ENCODE peak calls at places on chromosomes 7 and 10, in six cellular contexts. One of them, this sample, is unnamed.

GRCh38 chr10:75932921-75933320 is 501.5 kb downstream of the LRMDA start:
- DNase-seq in A549: no peak
- DNase-seq in K562: no peak
- DNase-seq in endothelial cell of umbilical vein: no peak
- DNase-seq in GM12878: peak; percentile 3
- DNase-seq in HepG2: no peak
- DNase-seq in this sample: peak; percentile 65

GRCh38 chr7:93365341-93365740 is 133.2 kb downstream of the VPS50 start:
- DNase-seq in A549: no peak
- DNase-seq in K562: no peak
- DNase-seq in endothelial cell of umbilical vein: no peak
- DNase-seq in GM12878: no peak
- DNase-seq in HepG2: no peak
- DNase-seq in this sample: no peak

GRCh38 chr10:97498841-97499560 is at the start of gene UBTD1:
- DNase-seq in A549: peak; percentile 27
- DNase-seq in K562: peak; percentile 17
- DNase-seq in endothelial cell of umbilical vein: peak; percentile 66
- DNase-seq in GM12878: no peak
- DNase-seq in HepG2: peak; percentile 19
- DNase-seq in this sample: peak; percentile 79

GRCh38 chr10:44389150-44389549 is 4.3 kb upstream of the CXCL12 start:
- DNase-seq in A549: no peak
- DNase-seq in K562: no peak
- DNase-seq in endothelial cell of umbilical vein: no peak
- DNase-seq in GM12878: no peak
- DNase-seq in HepG2: no peak
- DNase-seq in this sample: no peak

GRCh38 chr7:135224027-135224426 is 9.6 kb upstream of the STRA8 start:
- DNase-seq in A549: no peak
- DNase-seq in K562: no peak
- DNase-seq in endothelial cell of umbilical vein: no peak
- DNase-seq in GM12878: no peak
- DNase-seq in HepG2: no peak
- DNase-seq in this sample: peak; percentile 45

GRCh38 chr10:59358576-59358975 is 3.8 kb downstream of the FAM13C start:
- DNase-seq in A549: no peak
- DNase-seq in K562: no peak
- DNase-seq in endothelial cell of umbilical vein: no peak
- DNase-seq in GM12878: no peak
- DNase-seq in HepG2: no peak
- DNase-seq in this sample: no peak

GRCh38 chr10:6473901-6474370 is 106.1 kb downstream of the PRKCQ start:
- DNase-seq in A549: no peak
- DNase-seq in K562: peak; percentile 21
- DNase-seq in endothelial cell of umbilical vein: no peak
- DNase-seq in GM12878: peak; percentile 11
- DNase-seq in HepG2: no peak
- DNase-seq in this sample: peak; percentile 82

GRCh38 chr10:48473704-48474103 is 131.2 kb downstream of the ARHGAP22 start:
- DNase-seq in A549: no peak
- DNase-seq in K562: no peak
- DNase-seq in endothelial cell of umbilical vein: no peak
- DNase-seq in GM12878: no peak
- DNase-seq in HepG2: no peak
- DNase-seq in this sample: no peak

GRCh38 chr10:132654121-132654571 is 116.6 kb downstream of the INPP5A start:
- DNase-seq in A549: no peak
- DNase-seq in K562: no peak
- DNase-seq in endothelial cell of umbilical vein: no peak
- DNase-seq in GM12878: no peak
- DNase-seq in HepG2: no peak
- DNase-seq in this sample: no peak

GRCh38 chr7:149783386-149784250 is 10.2 kb upstream of the ZNF467 start:
- DNase-seq in A549: no peak
- DNase-seq in K562: no peak
- DNase-seq in endothelial cell of umbilical vein: no peak
- DNase-seq in GM12878: no peak
- DNase-seq in HepG2: no peak
- DNase-seq in this sample: no peak

GRCh38 chr7:1377111-1377909 is 82.0 kb downstream of the MICALL2 start:
- DNase-seq in A549: no peak
- DNase-seq in K562: no peak
- DNase-seq in endothelial cell of umbilical vein: no peak
- DNase-seq in GM12878: no peak
- DNase-seq in HepG2: no peak
- DNase-seq in this sample: peak; percentile 62

GRCh38 chr7:42736931-42737330 is 174.9 kb downstream of the C7orf25 start:
- DNase-seq in A549: peak; percentile 14
- DNase-seq in K562: peak; percentile 16
- DNase-seq in endothelial cell of umbilical vein: no peak
- DNase-seq in GM12878: no peak
- DNase-seq in HepG2: no peak
- DNase-seq in this sample: no peak

GRCh38 chr10:33065111-33065510 is 107.1 kb upstream of the ITGB1 start:
- DNase-seq in A549: no peak
- DNase-seq in K562: no peak
- DNase-seq in endothelial cell of umbilical vein: no peak
- DNase-seq in GM12878: no peak
- DNase-seq in HepG2: no peak
- DNase-seq in this sample: no peak

GRCh38 chr7:44086627-44087026 is 4.3 kb upstream of the POLM start:
- DNase-seq in A549: no peak
- DNase-seq in K562: no peak
- DNase-seq in endothelial cell of umbilical vein: no peak
- DNase-seq in GM12878: no peak
- DNase-seq in HepG2: no peak
- DNase-seq in this sample: no peak

GRCh38 chr7:32594965-32595364 is 99.7 kb downstream of the AVL9 start:
- DNase-seq in A549: no peak
- DNase-seq in K562: no peak
- DNase-seq in endothelial cell of umbilical vein: no peak
- DNase-seq in GM12878: no peak
- DNase-seq in HepG2: no peak
- DNase-seq in this sample: no peak

GRCh38 chr7:96861-97260 is 95.5 kb upstream of the FAM20C start:
- DNase-seq in A549: no peak
- DNase-seq in K562: no peak
- DNase-seq in endothelial cell of umbilical vein: no peak
- DNase-seq in GM12878: no peak
- DNase-seq in HepG2: no peak
- DNase-seq in this sample: no peak

GRCh38 chr7:35024298-35024697 is 13.0 kb downstream of the DPY19L1 start:
- DNase-seq in A549: no peak
- DNase-seq in K562: no peak
- DNase-seq in endothelial cell of umbilical vein: no peak
- DNase-seq in GM12878: no peak
- DNase-seq in HepG2: no peak
- DNase-seq in this sample: no peak

GRCh38 chr7:96670338-96671289 is 39.0 kb downstream of the SEM1 start:
- DNase-seq in A549: no peak
- DNase-seq in K562: no peak
- DNase-seq in endothelial cell of umbilical vein: peak; percentile 15
- DNase-seq in GM12878: no peak
- DNase-seq in HepG2: no peak
- DNase-seq in this sample: no peak

GRCh38 chr10:92290076-92290836 is 622 bp downstream of the CPEB3 start:
- DNase-seq in A549: peak; percentile 38
- DNase-seq in K562: peak; percentile 25
- DNase-seq in endothelial cell of umbilical vein: peak; percentile 66
- DNase-seq in GM12878: no peak
- DNase-seq in HepG2: peak; percentile 23
- DNase-seq in this sample: peak; percentile 52

GRCh38 chr7:32093415-32094408 is 23.5 kb upstream of the PDE1C start:
- DNase-seq in A549: no peak
- DNase-seq in K562: no peak
- DNase-seq in endothelial cell of umbilical vein: no peak
- DNase-seq in GM12878: no peak
- DNase-seq in HepG2: no peak
- DNase-seq in this sample: no peak

GRCh38 chr10:100209303-100209702 is 20.1 kb downstream of the CHUK start:
- DNase-seq in A549: no peak
- DNase-seq in K562: no peak
- DNase-seq in endothelial cell of umbilical vein: no peak
- DNase-seq in GM12878: no peak
- DNase-seq in HepG2: no peak
- DNase-seq in this sample: no peak

GRCh38 chr7:106486331-106486730 is 174.6 kb downstream of the CCDC71L start:
- DNase-seq in A549: no peak
- DNase-seq in K562: no peak
- DNase-seq in endothelial cell of umbilical vein: no peak
- DNase-seq in GM12878: no peak
- DNase-seq in HepG2: no peak
- DNase-seq in this sample: no peak

GRCh38 chr10:112687647-112688046 is 240.6 kb downstream of the VTI1A start:
- DNase-seq in A549: no peak
- DNase-seq in K562: no peak
- DNase-seq in endothelial cell of umbilical vein: no peak
- DNase-seq in GM12878: no peak
- DNase-seq in HepG2: no peak
- DNase-seq in this sample: peak; percentile 6

GRCh38 chr7:47535033-47535703 is 46.7 kb downstream of the TNS3 start:
- DNase-seq in A549: no peak
- DNase-seq in K562: no peak
- DNase-seq in endothelial cell of umbilical vein: no peak
- DNase-seq in GM12878: no peak
- DNase-seq in HepG2: peak; percentile 87
- DNase-seq in this sample: no peak
- TF ChIP-seq POLR2A in A549: no peak
- TF ChIP-seq POLR2A in K562: no peak
- TF ChIP-seq POLR2A in endothelial cell of umbilical vein: no peak
- TF ChIP-seq POLR2A in GM12878: no peak
- TF ChIP-seq POLR2A in HepG2: no peak
- TF ChIP-seq POLR2A in this sample: no peak

GRCh38 chr7:22542669-22543068 is 42.7 kb upstream of the STEAP1B start:
- DNase-seq in A549: no peak
- DNase-seq in K562: no peak
- DNase-seq in endothelial cell of umbilical vein: no peak
- DNase-seq in GM12878: no peak
- DNase-seq in HepG2: no peak
- DNase-seq in this sample: no peak

GRCh38 chr7:22543169-22543568 is 43.2 kb upstream of the STEAP1B start:
- DNase-seq in A549: no peak
- DNase-seq in K562: no peak
- DNase-seq in endothelial cell of umbilical vein: no peak
- DNase-seq in GM12878: no peak
- DNase-seq in HepG2: no peak
- DNase-seq in this sample: no peak

GRCh38 chr7:22544245-22544644 is 44.3 kb upstream of the STEAP1B start:
- DNase-seq in A549: no peak
- DNase-seq in K562: no peak
- DNase-seq in endothelial cell of umbilical vein: no peak
- DNase-seq in GM12878: no peak
- DNase-seq in HepG2: no peak
- DNase-seq in this sample: no peak

GRCh38 chr7:22545539-22545938 is 45.6 kb upstream of the STEAP1B start:
- DNase-seq in A549: no peak
- DNase-seq in K562: no peak
- DNase-seq in endothelial cell of umbilical vein: no peak
- DNase-seq in GM12878: no peak
- DNase-seq in HepG2: no peak
- DNase-seq in this sample: no peak

DNA sequence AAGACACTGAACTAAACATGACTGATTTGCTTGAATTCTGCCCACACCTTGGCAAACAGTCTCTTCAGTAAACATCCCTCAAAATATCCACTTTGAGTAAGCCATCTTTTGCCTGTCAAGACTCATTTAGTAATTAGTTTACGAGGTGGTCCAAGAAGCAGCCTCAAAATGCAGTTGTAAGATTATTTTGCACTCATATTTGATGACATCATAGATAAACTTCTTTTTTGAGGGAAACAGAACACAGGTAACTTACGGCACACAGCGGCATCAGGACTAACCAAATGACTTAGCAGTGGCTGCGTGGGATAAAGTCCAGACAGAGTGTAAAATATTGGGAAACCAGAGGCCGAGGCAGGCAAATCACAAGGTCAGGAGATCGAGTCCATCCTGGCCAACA is 41.8 kb upstream of the STEAP1B start:
- DNase-seq in A549: no peak
- DNase-seq in K562: no peak
- DNase-seq in endothelial cell of umbilical vein: no peak
- DNase-seq in GM12878: no peak
- DNase-seq in HepG2: no peak
- DNase-seq in this sample: no peak
- TF ChIP-seq MYC in A549: no peak
- TF ChIP-seq MYC in K562: no peak
- TF ChIP-seq MYC in endothelial cell of umbilical vein: no peak
- TF ChIP-seq MYC in GM12878: no peak
- TF ChIP-seq MYC in HepG2: no peak
- TF ChIP-seq MYC in this sample: no peak

DNA sequence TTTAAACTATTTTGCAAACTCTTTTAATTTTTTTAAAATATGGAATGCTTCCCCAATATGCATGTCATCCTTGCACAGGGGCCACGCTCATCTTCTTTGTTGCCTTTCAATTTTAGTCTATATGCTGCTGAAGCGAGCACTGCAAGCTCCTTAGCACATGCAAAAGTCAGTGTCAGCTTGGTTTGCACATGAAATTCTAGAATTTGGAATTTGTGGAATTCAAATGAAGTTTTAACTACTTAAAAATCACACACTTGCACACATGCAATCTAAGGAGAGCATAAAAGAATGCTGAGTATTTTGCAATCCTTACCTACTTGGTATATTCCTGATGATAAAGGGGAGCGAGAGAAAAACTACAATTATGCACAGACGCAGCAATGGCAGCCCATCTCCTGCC is 78.3 kb upstream of the ATP6V0A4 start:
- DNase-seq in A549: no peak
- DNase-seq in K562: no peak
- DNase-seq in endothelial cell of umbilical vein: no peak
- DNase-seq in GM12878: no peak
- DNase-seq in HepG2: no peak
- DNase-seq in this sample: no peak
- TF ChIP-seq MAX in A549: no peak
- TF ChIP-seq MAX in K562: no peak
- TF ChIP-seq MAX in endothelial cell of umbilical vein: no peak
- TF ChIP-seq MAX in GM12878: no peak
- TF ChIP-seq MAX in HepG2: no peak
- TF ChIP-seq MAX in this sample: no peak

DNA sequence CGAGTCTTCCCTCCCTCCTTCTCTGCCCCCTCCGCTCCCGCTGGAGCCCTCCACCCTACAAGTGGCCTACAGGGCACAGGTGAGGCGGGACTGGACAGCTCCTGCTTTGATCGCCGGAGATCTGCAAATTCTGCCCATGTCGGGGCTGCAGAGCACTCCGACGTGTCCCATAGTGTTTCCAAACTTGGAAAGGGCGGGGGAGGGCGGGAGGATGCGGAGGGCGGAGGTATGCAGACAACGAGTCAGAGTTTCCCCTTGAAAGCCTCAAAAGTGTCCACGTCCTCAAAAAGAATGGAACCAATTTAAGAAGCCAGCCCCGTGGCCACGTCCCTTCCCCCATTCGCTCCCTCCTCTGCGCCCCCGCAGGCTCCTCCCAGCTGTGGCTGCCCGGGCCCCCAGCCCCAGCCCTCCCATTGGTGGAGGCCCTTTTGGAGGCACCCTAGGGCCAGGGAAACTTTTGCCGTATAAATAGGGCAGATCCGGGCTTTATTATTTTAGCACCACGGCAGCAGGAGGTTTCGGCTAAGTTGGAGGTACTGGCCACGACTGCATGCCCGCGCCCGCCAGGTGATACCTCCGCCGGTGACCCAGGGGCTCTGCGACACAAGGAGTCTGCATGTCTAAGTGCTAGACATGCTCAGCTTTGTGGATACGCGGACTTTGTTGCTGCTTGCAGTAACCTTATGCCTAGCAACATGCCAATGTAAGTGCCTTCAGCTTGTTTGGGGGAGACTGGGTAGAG is at the start of gene COL1A2:
- DNase-seq in A549: no peak
- DNase-seq in K562: peak; percentile 16
- DNase-seq in endothelial cell of umbilical vein: peak; percentile 32
- DNase-seq in GM12878: no peak
- DNase-seq in HepG2: no peak
- DNase-seq in this sample: no peak
- TF ChIP-seq POLR2A in A549: no peak
- TF ChIP-seq POLR2A in K562: no peak
- TF ChIP-seq POLR2A in endothelial cell of umbilical vein: no peak
- TF ChIP-seq POLR2A in GM12878: no peak
- TF ChIP-seq POLR2A in HepG2: no peak
- TF ChIP-seq POLR2A in this sample: no peak